ENCODE peak calls at places on chromosomes 4 and X, in four cellular contexts. A is foreskin fibroblast; J is mammary epithelial cell; Y is activated CD8-positive, alpha-beta T cell treated with anti-CD3 and anti-CD28 coated beads for 36 hours. I is an unnamed sample.
A peak's percentile ranks its signal among the peaks of the same experiment; 100 is the strongest.

GRCh38 chrX:96591418-96591817 is 93.2 kb upstream of the DIAPH2 start:
- DNase-seq in A (peak; percentile 67), J (no peak), Y (no peak), I (no peak)

GRCh38 chr4:145333786-145334185 is 147.9 kb upstream of the SMAD1 start:
- DNase-seq in A (no peak), J (no peak), Y (no peak), I (no peak)

GRCh38 chr4:48409203-48409602 is 67.9 kb downstream of the SLAIN2 start:
- DNase-seq in A (no peak), J (no peak), Y (no peak), I (no peak)

GRCh38 chr4:15186826-15187225 is 184.5 kb downstream of the CPEB2 start:
- DNase-seq in A (no peak), J (no peak), Y (no peak), I (no peak)

GRCh38 chr4:146029939-146030710 is 91.5 kb upstream of the ZNF827 start:
- DNase-seq in A (no peak), J (no peak), Y (peak; percentile 26), I (no peak)

GRCh38 chr4:113505057-113505456 is 256.5 kb downstream of the CAMK2D start:
- DNase-seq in A (no peak), J (no peak), Y (no peak), I (no peak)

GRCh38 chrX:21932277-21932996 is 8.1 kb upstream of the SMS start:
- DNase-seq in A (peak; percentile 86), J (peak; percentile 89), Y (peak; percentile 37), I (no peak)

GRCh38 chrX:572490-573124 is 58.0 kb upstream of the SHOX start:
- DNase-seq in A (no peak), J (no peak), Y (peak; percentile 20), I (no peak)

GRCh38 chr4:87838207-87838606 is 5.4 kb downstream of the MEPE start:
- DNase-seq in A (peak; percentile 16), J (no peak), Y (no peak), I (no peak)

GRCh38 chrX:38192007-38192625 is 28.6 kb downstream of the SRPX start:
- DNase-seq in A (peak; percentile 40), J (no peak), Y (peak; percentile 16), I (no peak)

GRCh38 chr4:83252782-83253405 is 31.7 kb downstream of the COQ2 start:
- DNase-seq in A (peak; percentile 84), J (peak; percentile 43), Y (peak; percentile 84), I (peak; percentile 48)

GRCh38 chrX:43508694-43509093 is 147.4 kb upstream of the MAOA start:
- DNase-seq in A (no peak), J (no peak), Y (no peak), I (no peak)

GRCh38 chr4:119627267-119628190 is 1.1 kb downstream of the PDE5A start:
- DNase-seq in A (peak; percentile 80), J (peak; percentile 39), Y (peak; percentile 54), I (peak; percentile 51)

GRCh38 chr4:186932196-186932595 is 208.5 kb upstream of the FAT1 start:
- DNase-seq in A (no peak), J (no peak), Y (no peak), I (no peak)

GRCh38 chr4:1874207-1874606 is 3.0 kb downstream of the NSD2 start:
- DNase-seq in A (no peak), J (no peak), Y (no peak), I (no peak)

GRCh38 chrX:19799319-19800182 is 87.8 kb downstream of the SH3KBP1 start:
- DNase-seq in A (peak; percentile 67), J (no peak), Y (peak; percentile 70), I (no peak)

GRCh38 chr4:8044699-8045098 is 105.0 kb upstream of the AFAP1 start:
- DNase-seq in A (no peak), J (no peak), Y (no peak), I (no peak)

GRCh38 chrX:113370001-113370400 is 529.4 kb upstream of the AMOT start:
- DNase-seq in A (no peak), J (no peak), Y (no peak), I (no peak)

GRCh38 chr4:169254546-169254983 is 16.2 kb downstream of the SH3RF1 start:
- DNase-seq in A (peak; percentile 92), J (peak; percentile 45), Y (no peak), I (no peak)

GRCh38 chr4:1393866-1394265 is 12.4 kb downstream of the NKX1-1 start:
- DNase-seq in A (no peak), J (no peak), Y (no peak), I (no peak)

GRCh38 chr4:142474398-142475087 is 371.6 kb downstream of the INPP4B start:
- DNase-seq in A (peak; percentile 51), J (peak; percentile 95), Y (no peak), I (no peak)

DNA sequence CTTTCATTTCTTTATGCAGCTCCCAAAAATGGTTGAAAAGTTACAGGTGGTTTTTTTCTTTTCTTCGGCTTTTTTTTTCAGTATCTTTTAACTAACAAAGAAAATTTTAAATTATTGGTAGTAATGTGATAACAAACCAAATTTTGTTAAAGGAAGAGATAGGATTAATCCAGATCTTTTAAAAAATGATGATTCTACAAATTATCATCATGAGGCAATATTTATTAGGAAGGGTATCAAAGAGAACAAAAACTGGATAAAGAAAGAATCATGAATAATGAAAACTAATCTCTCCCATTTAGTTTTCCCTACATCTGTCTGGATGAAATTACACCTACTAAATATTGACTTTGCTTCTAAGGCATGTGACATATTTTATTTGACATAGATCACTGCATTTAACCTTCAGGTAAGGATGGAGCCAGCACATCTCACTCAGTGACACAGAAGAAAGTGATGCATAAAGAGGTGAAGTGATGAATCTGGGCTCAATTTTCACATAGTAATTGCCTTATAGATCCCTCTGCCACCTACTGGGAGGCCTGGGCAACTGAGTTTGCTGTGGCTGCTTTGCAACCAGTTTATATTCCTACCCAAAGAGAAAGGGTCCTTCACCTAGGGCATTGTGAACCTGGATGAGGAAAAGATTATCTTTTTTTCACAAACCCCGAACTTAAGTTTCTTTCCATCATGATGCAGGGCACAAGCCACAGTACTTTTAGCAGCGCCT is 155.6 kb downstream of the HNRNPD start:
- DNase-seq in A (peak; percentile 9), J (no peak), Y (peak; percentile 26), I (no peak)
- TF ChIP-seq CTCF in A (peak; percentile 27), J (peak; percentile 39), Y (no peak), I (peak; percentile 50)

GRCh38 chrX:153921511-153922285 is 4.4 kb downstream of the ARHGAP4 start:
- DNase-seq in A (peak; percentile 25), J (no peak), Y (no peak), I (no peak)

GRCh38 chrX:153921070-153921469 is 5.0 kb downstream of the ARHGAP4 start:
- DNase-seq in A (no peak), J (no peak), Y (no peak), I (no peak)

GRCh38 chrX:153924149-153924861 is 1.8 kb downstream of the ARHGAP4 start:
- DNase-seq in A (peak; percentile 61), J (peak; percentile 10), Y (peak; percentile 61), I (no peak)

GRCh38 chrX:153922286-153922573 is 3.8 kb downstream of the ARHGAP4 start:
- DNase-seq in A (no peak), J (no peak), Y (no peak), I (no peak)

DNA sequence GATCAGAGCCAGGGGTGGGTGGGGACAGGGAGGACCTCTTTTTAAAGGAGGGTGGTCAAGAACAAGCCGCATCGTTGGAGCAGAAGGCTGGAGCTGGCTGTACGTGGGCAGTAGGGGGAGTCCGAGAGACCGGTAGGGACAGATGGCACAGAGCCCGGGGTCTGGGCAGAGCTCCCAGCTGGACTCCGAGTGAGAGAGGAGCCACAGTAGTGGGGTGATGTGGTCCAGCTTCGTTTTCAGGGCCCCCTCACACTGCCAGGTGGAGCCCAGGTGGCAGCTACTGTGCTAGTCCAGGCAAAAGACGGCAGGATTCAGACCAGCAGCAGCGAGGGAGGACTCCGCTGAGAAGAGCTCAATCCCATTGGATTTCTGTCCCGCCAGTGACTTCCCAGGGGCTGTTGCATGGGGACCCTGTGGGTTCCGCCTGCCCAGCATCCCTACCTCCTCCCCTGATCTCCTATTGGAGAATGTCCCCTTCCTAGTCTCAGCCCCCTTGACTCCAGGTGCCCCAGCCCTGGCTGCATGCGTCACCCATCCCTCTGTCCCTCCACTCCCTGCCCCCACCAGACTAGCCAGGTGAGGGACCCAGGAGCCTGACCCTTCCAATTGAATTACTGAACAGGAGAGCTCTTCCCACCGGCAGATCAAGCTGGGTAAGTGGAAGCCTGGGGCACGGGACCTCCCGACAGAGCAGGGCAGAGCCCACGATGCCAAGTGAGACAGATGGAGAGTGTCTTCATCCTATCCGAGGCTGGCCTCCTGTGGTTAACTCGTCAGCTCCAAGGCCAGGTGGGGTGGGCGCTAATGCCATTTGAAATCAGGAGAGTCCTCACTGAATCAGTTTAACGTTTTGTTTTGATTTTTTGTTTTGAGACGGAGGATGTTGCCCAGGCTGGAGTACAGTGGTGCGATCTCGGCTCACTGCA is 2.9 kb downstream of the ARHGAP4 start:
- DNase-seq in A (peak; percentile 71), J (peak; percentile 17), Y (no peak), I (no peak)
- TF ChIP-seq CTCF in A (peak; percentile 23), J (peak; percentile 23), Y (no peak), I (peak; percentile 30)

DNA sequence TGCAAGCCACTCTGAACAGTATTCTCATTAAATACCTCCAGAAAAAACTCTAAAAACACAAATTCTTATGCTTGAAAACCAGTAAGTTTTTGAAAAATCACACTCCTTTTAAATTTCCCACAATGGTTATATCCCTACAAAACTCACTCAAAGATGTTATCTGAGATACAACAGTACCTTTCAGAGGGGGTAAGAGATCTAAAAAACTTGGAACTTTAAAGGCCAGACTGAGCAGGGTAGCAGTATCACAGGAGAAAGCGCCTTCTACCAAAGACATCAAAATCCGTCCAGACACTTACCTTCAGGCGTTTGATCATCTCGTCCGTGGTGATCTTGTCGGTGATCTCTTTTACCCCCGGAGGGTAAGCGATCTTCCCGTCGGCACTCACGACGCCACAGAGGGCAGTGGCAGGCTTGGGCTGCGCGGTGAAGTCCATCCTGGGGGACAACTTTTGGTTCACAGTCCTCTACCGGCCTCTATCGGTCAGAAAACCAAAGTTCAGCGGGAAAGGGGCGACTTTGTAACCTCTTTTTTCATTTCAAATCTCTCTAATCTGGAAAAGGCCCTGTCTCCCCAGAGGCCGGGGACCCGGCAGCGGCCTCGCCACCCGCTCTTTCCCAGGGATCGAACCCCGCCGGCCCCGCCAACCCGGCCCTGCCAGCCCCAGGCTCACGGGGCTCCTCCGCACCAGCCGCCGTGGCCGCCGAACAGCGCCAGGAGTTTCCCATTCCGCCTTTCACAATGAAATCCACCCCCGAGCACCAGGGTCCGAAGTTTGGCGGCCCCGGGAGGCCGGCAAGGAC is 1.4 kb downstream of the PDS5A start:
- DNase-seq in A (peak; percentile 91), J (peak; percentile 69), Y (peak; percentile 80), I (peak; percentile 67)
- TF ChIP-seq CTCF in A (peak; percentile 84), J (peak; percentile 77), Y (peak; percentile 93), I (peak; percentile 86)

GRCh38 chr4:93684571-93684970 is 144.0 kb upstream of the ATOH1 start:
- DNase-seq in A (no peak), J (no peak), Y (no peak), I (no peak)
- TF ChIP-seq CTCF in A (no peak), J (no peak), Y (no peak), I (no peak)

GRCh38 chr4:4509521-4509920 is 32.3 kb downstream of the STX18 start:
- DNase-seq in A (no peak), J (no peak), Y (no peak), I (no peak)

GRCh38 chr4:4507403-4507802 is 34.4 kb downstream of the STX18 start:
- DNase-seq in A (no peak), J (no peak), Y (no peak), I (no peak)

GRCh38 chr4:4506961-4507360 is 34.9 kb downstream of the STX18 start:
- DNase-seq in A (no peak), J (no peak), Y (no peak), I (no peak)

GRCh38 chr4:4504783-4505182 is 37.1 kb downstream of the STX18 start:
- DNase-seq in A (no peak), J (no peak), Y (no peak), I (no peak)

GRCh38 chr4:4507923-4508322 is 33.9 kb downstream of the STX18 start:
- DNase-seq in A (peak; percentile 27), J (no peak), Y (peak; percentile 4), I (no peak)
- TF ChIP-seq CTCF in A (peak; percentile 46), J (peak; percentile 48), Y (peak; percentile 22), I (peak; percentile 61)

I was measured in neural crest cell.